ENCODE peak calls at places on chromosomes 5 and 9, in four cellular contexts. One of them, this sample, is unnamed. For H3K4me1, the result is how much of the 10 kb centered on the place peaks cover.

GRCh38 chr9:113463418-113464285 is at the start of gene RGS3:
- DNase-seq in upper lobe of right lung: peak
- DNase-seq in CD8-positive, alpha-beta T cell: no peak
- DNase-seq in fibroblast of lung: peak
- DNase-seq in this sample: peak

GRCh38 chr5:113212244-113212920 is 222.4 kb downstream of the TSSK1B start:
- DNase-seq in upper lobe of right lung: no peak
- DNase-seq in CD8-positive, alpha-beta T cell: no peak
- DNase-seq in fibroblast of lung: peak
- DNase-seq in this sample: no peak

GRCh38 chr9:121153642-121154041 is 48.0 kb downstream of the RAB14 start:
- DNase-seq in upper lobe of right lung: no peak
- DNase-seq in CD8-positive, alpha-beta T cell: no peak
- DNase-seq in fibroblast of lung: peak
- DNase-seq in this sample: no peak

GRCh38 chr9:83986223-83986622 is 5.6 kb downstream of the RMI1 start:
- DNase-seq in upper lobe of right lung: no peak
- DNase-seq in CD8-positive, alpha-beta T cell: no peak
- DNase-seq in fibroblast of lung: no peak
- DNase-seq in this sample: no peak

GRCh38 chr9:136300016-136300415 is 3.9 kb downstream of the CCDC187 start:
- DNase-seq in upper lobe of right lung: no peak
- DNase-seq in CD8-positive, alpha-beta T cell: no peak
- DNase-seq in fibroblast of lung: no peak
- DNase-seq in this sample: no peak

GRCh38 chr9:9820411-9820810 is 792.4 kb downstream of the PTPRD start:
- DNase-seq in upper lobe of right lung: no peak
- DNase-seq in CD8-positive, alpha-beta T cell: no peak
- DNase-seq in fibroblast of lung: peak
- DNase-seq in this sample: no peak

GRCh38 chr5:77841616-77842015 is 65.5 kb upstream of the TBCA start:
- DNase-seq in upper lobe of right lung: no peak
- DNase-seq in CD8-positive, alpha-beta T cell: no peak
- DNase-seq in fibroblast of lung: no peak
- DNase-seq in this sample: no peak

GRCh38 chr5:149578896-149579295 is 2.4 kb upstream of the ARHGEF37 start:
- DNase-seq in upper lobe of right lung: no peak
- DNase-seq in CD8-positive, alpha-beta T cell: no peak
- DNase-seq in fibroblast of lung: no peak
- DNase-seq in this sample: no peak

GRCh38 chr5:160020969-160021368 is 12.0 kb downstream of the TTC1 start:
- DNase-seq in upper lobe of right lung: no peak
- DNase-seq in CD8-positive, alpha-beta T cell: no peak
- DNase-seq in fibroblast of lung: peak
- DNase-seq in this sample: no peak

GRCh38 chr9:34647651-34648050 is 1.2 kb downstream of the GALT start:
- DNase-seq in upper lobe of right lung: no peak
- DNase-seq in CD8-positive, alpha-beta T cell: no peak
- DNase-seq in fibroblast of lung: no peak
- DNase-seq in this sample: no peak

GRCh38 chr9:37426846-37427245 is 4.3 kb downstream of the GRHPR start:
- DNase-seq in upper lobe of right lung: no peak
- DNase-seq in CD8-positive, alpha-beta T cell: no peak
- DNase-seq in fibroblast of lung: no peak
- DNase-seq in this sample: no peak

GRCh38 chr5:57346336-57346735 is 136.3 kb downstream of the ACTBL2 start:
- DNase-seq in upper lobe of right lung: no peak
- DNase-seq in CD8-positive, alpha-beta T cell: no peak
- DNase-seq in fibroblast of lung: no peak
- DNase-seq in this sample: no peak

GRCh38 chr5:44538831-44539539 is 149.8 kb upstream of the FGF10 start:
- DNase-seq in upper lobe of right lung: no peak
- DNase-seq in CD8-positive, alpha-beta T cell: no peak
- DNase-seq in fibroblast of lung: no peak
- DNase-seq in this sample: no peak

GRCh38 chr5:1685076-1685475 is 114.6 kb downstream of the MRPL36 start:
- DNase-seq in upper lobe of right lung: no peak
- DNase-seq in CD8-positive, alpha-beta T cell: no peak
- DNase-seq in fibroblast of lung: no peak
- DNase-seq in this sample: no peak

GRCh38 chr5:38414348-38414747 is 142.1 kb downstream of the LIFR start:
- DNase-seq in upper lobe of right lung: no peak
- DNase-seq in CD8-positive, alpha-beta T cell: no peak
- DNase-seq in fibroblast of lung: peak
- DNase-seq in this sample: no peak

GRCh38 chr9:136808075-136808780 is 480 bp downstream of the RABL6 start:
- DNase-seq in upper lobe of right lung: peak
- DNase-seq in CD8-positive, alpha-beta T cell: peak
- DNase-seq in fibroblast of lung: no peak
- DNase-seq in this sample: peak

GRCh38 chr5:175821790-175822211 is 49.6 kb upstream of the CPLX2 start:
- DNase-seq in upper lobe of right lung: no peak
- DNase-seq in CD8-positive, alpha-beta T cell: no peak
- DNase-seq in fibroblast of lung: peak
- DNase-seq in this sample: no peak

GRCh38 chr9:113511047-113511521 is 47.6 kb downstream of the RGS3 start:
- DNase-seq in upper lobe of right lung: no peak
- DNase-seq in CD8-positive, alpha-beta T cell: no peak
- DNase-seq in fibroblast of lung: no peak
- DNase-seq in this sample: no peak

GRCh38 chr9:121728916-121729315 is 77.5 kb downstream of the DAB2IP start:
- DNase-seq in upper lobe of right lung: no peak
- DNase-seq in CD8-positive, alpha-beta T cell: no peak
- DNase-seq in fibroblast of lung: no peak
- DNase-seq in this sample: no peak

GRCh38 chr5:138180183-138180782 is 1.4 kb downstream of the KIF20A start:
- DNase-seq in upper lobe of right lung: no peak
- DNase-seq in CD8-positive, alpha-beta T cell: no peak
- DNase-seq in fibroblast of lung: peak
- DNase-seq in this sample: no peak

GRCh38 chr5:54656261-54656728 is 138.7 kb downstream of the SNX18 start:
- DNase-seq in upper lobe of right lung: no peak
- DNase-seq in CD8-positive, alpha-beta T cell: no peak
- DNase-seq in fibroblast of lung: peak
- DNase-seq in this sample: no peak

GRCh38 chr9:117970276-117970675 is 266.1 kb downstream of the TLR4 start:
- DNase-seq in upper lobe of right lung: no peak
- DNase-seq in CD8-positive, alpha-beta T cell: no peak
- DNase-seq in fibroblast of lung: no peak
- DNase-seq in this sample: no peak

GRCh38 chr5:149207821-149208220 is 63.8 kb upstream of the AFAP1L1 start:
- DNase-seq in upper lobe of right lung: no peak
- DNase-seq in CD8-positive, alpha-beta T cell: no peak
- DNase-seq in fibroblast of lung: no peak
- DNase-seq in this sample: no peak

GRCh38 chr9:76687861-76688374 is 76.3 kb upstream of the PCA3 start:
- DNase-seq in upper lobe of right lung: no peak
- DNase-seq in CD8-positive, alpha-beta T cell: no peak
- DNase-seq in fibroblast of lung: peak
- DNase-seq in this sample: no peak

GRCh38 chr5:79886940-79887339 is 104.1 kb downstream of the MTX3 start:
- DNase-seq in upper lobe of right lung: no peak
- DNase-seq in CD8-positive, alpha-beta T cell: no peak
- DNase-seq in fibroblast of lung: no peak
- DNase-seq in this sample: no peak

DNA sequence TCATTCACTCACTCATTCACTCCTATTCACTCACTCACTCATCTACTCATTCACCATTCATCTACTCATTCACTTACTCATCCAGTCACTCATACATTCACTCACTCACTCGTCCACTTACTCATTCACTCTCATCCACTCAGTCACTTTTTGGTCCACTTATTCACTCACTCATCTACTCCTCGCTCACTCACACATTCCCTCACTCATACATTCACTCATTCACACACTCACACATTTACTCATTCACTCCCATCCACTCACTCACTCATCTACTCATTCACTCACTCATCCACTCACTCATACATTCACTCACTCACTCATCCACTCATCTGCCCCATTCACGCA is 27.7 kb downstream of the WNK2 start:
- DNase-seq in upper lobe of right lung: no peak
- DNase-seq in CD8-positive, alpha-beta T cell: no peak
- DNase-seq in fibroblast of lung: no peak
- DNase-seq in this sample: no peak
- H3K4me1 ChIP-seq in upper lobe of right lung: under half
- H3K4me1 ChIP-seq in CD8-positive, alpha-beta T cell: under half
- H3K4me1 ChIP-seq in fibroblast of lung: under half
- H3K4me1 ChIP-seq in this sample: under half

DNA sequence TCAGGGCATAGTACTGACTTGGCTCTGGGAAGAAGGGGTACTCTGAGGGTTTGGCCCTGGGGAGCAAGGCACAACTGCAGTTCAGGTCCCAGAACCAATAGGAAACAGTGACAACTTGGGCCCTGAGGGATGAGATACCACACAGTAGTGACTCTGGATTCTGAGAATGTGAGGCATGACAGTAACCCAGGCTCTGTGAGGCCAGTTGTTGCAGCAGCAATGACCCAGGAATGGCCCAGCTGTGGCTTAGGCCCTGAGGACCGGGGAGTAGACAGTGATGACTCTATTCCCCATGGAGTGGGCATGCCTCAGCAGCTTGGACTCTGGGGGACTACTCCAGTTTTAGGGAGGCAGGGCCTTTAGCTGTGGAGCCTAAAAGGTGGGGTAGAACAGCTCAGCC is 21.5 kb upstream of the NFIL3 start:
- DNase-seq in upper lobe of right lung: no peak
- DNase-seq in CD8-positive, alpha-beta T cell: no peak
- DNase-seq in fibroblast of lung: no peak
- DNase-seq in this sample: no peak
- H3K27ac ChIP-seq in upper lobe of right lung: no peak
- H3K27ac ChIP-seq in CD8-positive, alpha-beta T cell: no peak
- H3K27ac ChIP-seq in fibroblast of lung: no peak
- H3K27ac ChIP-seq in this sample: no peak

GRCh38 chr9:134057751-134058701 is 9.8 kb downstream of the BRD3 start:
- DNase-seq in upper lobe of right lung: peak
- DNase-seq in CD8-positive, alpha-beta T cell: peak
- DNase-seq in fibroblast of lung: no peak
- DNase-seq in this sample: no peak

GRCh38 chr9:134058716-134059115 is 9.1 kb downstream of the BRD3 start:
- DNase-seq in upper lobe of right lung: peak
- DNase-seq in CD8-positive, alpha-beta T cell: peak
- DNase-seq in fibroblast of lung: peak
- DNase-seq in this sample: peak

GRCh38 chr9:134060546-134060945 is 7.3 kb downstream of the BRD3 start:
- DNase-seq in upper lobe of right lung: peak
- DNase-seq in CD8-positive, alpha-beta T cell: no peak
- DNase-seq in fibroblast of lung: no peak
- DNase-seq in this sample: no peak

GRCh38 chr9:134059661-134060395 is 8.0 kb downstream of the BRD3 start:
- DNase-seq in upper lobe of right lung: peak
- DNase-seq in CD8-positive, alpha-beta T cell: peak
- DNase-seq in fibroblast of lung: no peak
- DNase-seq in this sample: peak

DNA sequence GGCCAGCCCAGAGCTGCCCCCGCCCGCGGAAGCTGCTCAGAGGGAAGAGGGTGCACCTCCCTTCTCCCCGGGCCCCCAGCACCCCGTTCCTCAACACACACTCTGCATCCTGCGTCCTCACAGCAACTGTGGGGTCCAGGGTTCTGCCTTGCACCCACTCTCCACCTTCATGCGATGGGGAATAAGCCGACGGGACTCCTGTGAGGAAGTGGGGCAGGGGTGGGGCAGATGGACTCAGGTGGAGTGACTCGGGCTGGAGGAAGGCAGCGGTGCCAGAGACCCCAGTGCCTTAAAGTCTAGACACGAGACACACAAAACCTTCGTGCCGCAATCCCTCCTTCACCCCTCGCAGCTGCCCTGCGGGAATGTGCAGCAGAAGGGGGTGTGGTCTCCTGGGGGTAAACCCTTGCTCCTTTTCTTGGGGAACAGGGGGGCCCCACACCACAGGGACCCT is 8.6 kb downstream of the BRD3 start:
- DNase-seq in upper lobe of right lung: peak
- DNase-seq in CD8-positive, alpha-beta T cell: peak
- DNase-seq in fibroblast of lung: no peak
- DNase-seq in this sample: peak
- H3K4me1 ChIP-seq in upper lobe of right lung: half or more
- H3K4me1 ChIP-seq in CD8-positive, alpha-beta T cell: under half
- H3K4me1 ChIP-seq in fibroblast of lung: under half
- H3K4me1 ChIP-seq in this sample: under half

GRCh38 chr5:64292611-64293215 is 127.1 kb downstream of the RNF180 start:
- DNase-seq in upper lobe of right lung: no peak
- DNase-seq in CD8-positive, alpha-beta T cell: no peak
- DNase-seq in fibroblast of lung: peak
- DNase-seq in this sample: no peak
- H3K27ac ChIP-seq in upper lobe of right lung: no peak
- H3K27ac ChIP-seq in CD8-positive, alpha-beta T cell: no peak
- H3K27ac ChIP-seq in fibroblast of lung: no peak
- H3K27ac ChIP-seq in this sample: no peak